ENCODE peak calls at places on chromosomes 16 and 17, in nine cellular contexts. X, Q, N, S, C, V, Y, B and O are unnamed samples.

GRCh38 chr17:41329279-41329925 is 13.9 kb upstream of the KRTAP17-1 start:
- DNase-seq in X (no peak), Q (no peak), N (peak), S (no peak), C (peak), V (peak), Y (peak), B (peak), O (no peak)

GRCh38 chr17:2821868-2822267 is 25.6 kb downstream of the RAP1GAP2 start:
- DNase-seq in X (no peak), Q (no peak), N (no peak), S (no peak), C (no peak), V (no peak), Y (no peak), B (no peak), O (no peak)

GRCh38 chr16:86484240-86484639 is 26.1 kb upstream of the FOXF1 start:
- DNase-seq in X (no peak), Q (no peak), N (no peak), S (no peak), C (no peak), V (no peak), Y (no peak), B (no peak), O (no peak)

GRCh38 chr16:53789159-53789558 is 85.2 kb downstream of the FTO start:
- DNase-seq in X (no peak), Q (no peak), N (peak), S (no peak), C (no peak), V (no peak), Y (no peak), B (no peak), O (no peak)

GRCh38 chr17:40410082-40410481 is 7.6 kb downstream of the TOP2A start:
- DNase-seq in X (no peak), Q (no peak), N (no peak), S (no peak), C (no peak), V (no peak), Y (no peak), B (no peak), O (no peak)

GRCh38 chr16:65889533-65889966 is 476.9 kb upstream of the CDH5 start:
- DNase-seq in X (no peak), Q (no peak), N (peak), S (no peak), C (no peak), V (no peak), Y (no peak), B (no peak), O (peak)

GRCh38 chr17:70375406-70375805 is 206.1 kb downstream of the KCNJ2 start:
- DNase-seq in X (no peak), Q (no peak), N (no peak), S (no peak), C (no peak), V (no peak), Y (no peak), B (no peak), O (no peak)

GRCh38 chr17:80252871-80253270 is 7.8 kb upstream of the RNF213 start:
- DNase-seq in X (no peak), Q (peak), N (no peak), S (no peak), C (peak), V (peak), Y (peak), B (peak), O (no peak)

GRCh38 chr17:17994271-17994670 is 21.6 kb downstream of the DRC3 start:
- DNase-seq in X (no peak), Q (no peak), N (no peak), S (peak), C (peak), V (peak), Y (no peak), B (peak), O (no peak)

GRCh38 chr17:49703557-49704277 is 4.0 kb downstream of the SLC35B1 start:
- DNase-seq in X (no peak), Q (no peak), N (peak), S (no peak), C (peak), V (no peak), Y (peak), B (peak), O (no peak)

GRCh38 chr17:59754547-59754946 is 47.1 kb downstream of the VMP1 start:
- DNase-seq in X (no peak), Q (no peak), N (peak), S (no peak), C (peak), V (no peak), Y (no peak), B (no peak), O (no peak)

GRCh38 chr17:31743767-31744166 is 115.3 kb downstream of the COPRS start:
- DNase-seq in X (no peak), Q (no peak), N (peak), S (no peak), C (no peak), V (no peak), Y (no peak), B (peak), O (no peak)

GRCh38 chr17:75808905-75809621 is 24.5 kb downstream of the UNK start:
- DNase-seq in X (peak), Q (no peak), N (peak), S (peak), C (no peak), V (peak), Y (no peak), B (no peak), O (no peak)

GRCh38 chr16:27313422-27314160 is at the start of gene IL4R:
- DNase-seq in X (peak), Q (peak), N (peak), S (peak), C (no peak), V (peak), Y (peak), B (peak), O (no peak)

GRCh38 chr16:86882586-86883280 is 304.4 kb downstream of the FOXL1 start:
- DNase-seq in X (peak), Q (no peak), N (peak), S (peak), C (no peak), V (no peak), Y (no peak), B (no peak), O (no peak)

GRCh38 chr17:34714475-34715410 is 135.4 kb downstream of the TMEM132E start:
- DNase-seq in X (no peak), Q (no peak), N (no peak), S (no peak), C (no peak), V (no peak), Y (no peak), B (no peak), O (no peak)

GRCh38 chr17:2070241-2071023 is 15.5 kb downstream of the HIC1 start:
- DNase-seq in X (no peak), Q (no peak), N (no peak), S (no peak), C (no peak), V (no peak), Y (no peak), B (no peak), O (no peak)

GRCh38 chr17:37488009-37488604 is 1.6 kb upstream of the DUSP14 start:
- DNase-seq in X (no peak), Q (no peak), N (peak), S (no peak), C (peak), V (no peak), Y (no peak), B (peak), O (no peak)

GRCh38 chr17:64736804-64737492 is 74.8 kb upstream of the SMURF2 start:
- DNase-seq in X (no peak), Q (peak), N (peak), S (no peak), C (no peak), V (peak), Y (peak), B (peak), O (no peak)

GRCh38 chr17:63395075-63395815 is 50.9 kb downstream of the CYB561 start:
- DNase-seq in X (no peak), Q (no peak), N (peak), S (no peak), C (no peak), V (no peak), Y (no peak), B (no peak), O (no peak)

GRCh38 chr17:19590912-19591551 is 57.4 kb downstream of the SLC47A1 start:
- DNase-seq in X (no peak), Q (no peak), N (no peak), S (no peak), C (no peak), V (no peak), Y (no peak), B (peak), O (no peak)

GRCh38 chr16:47461598-47462266 is 601 bp downstream of the PHKB start:
- DNase-seq in X (no peak), Q (no peak), N (peak), S (no peak), C (peak), V (no peak), Y (no peak), B (peak), O (no peak)

GRCh38 chr16:53159781-53160436 is 105.1 kb downstream of the CHD9 start:
- DNase-seq in X (no peak), Q (no peak), N (peak), S (no peak), C (peak), V (no peak), Y (no peak), B (peak), O (no peak)

GRCh38 chr16:54657058-54657708 is 273.5 kb upstream of the IRX5 start:
- DNase-seq in X (peak), Q (no peak), N (no peak), S (no peak), C (no peak), V (peak), Y (no peak), B (no peak), O (no peak)

GRCh38 chr16:68111379-68111778 is 26.2 kb downstream of the NFATC3 start:
- DNase-seq in X (no peak), Q (no peak), N (no peak), S (no peak), C (no peak), V (no peak), Y (no peak), B (no peak), O (no peak)

GRCh38 chr17:28324272-28324745 is 5.3 kb downstream of the TMEM97 start:
- DNase-seq in X (no peak), Q (no peak), N (no peak), S (no peak), C (no peak), V (peak), Y (no peak), B (no peak), O (no peak)

GRCh38 chr16:78390070-78390469 is 290.6 kb downstream of the WWOX start:
- DNase-seq in X (no peak), Q (no peak), N (no peak), S (no peak), C (no peak), V (no peak), Y (no peak), B (no peak), O (no peak)

GRCh38 chr17:30716461-30717289 is 107.8 kb downstream of the CRLF3 start:
- DNase-seq in X (peak), Q (no peak), N (peak), S (no peak), C (no peak), V (no peak), Y (no peak), B (no peak), O (no peak)

GRCh38 chr17:48392836-48393235 is 37.2 kb downstream of the SKAP1 start:
- DNase-seq in X (no peak), Q (no peak), N (no peak), S (no peak), C (no peak), V (no peak), Y (no peak), B (no peak), O (no peak)

GRCh38 chr16:82655720-82656500 is 29.1 kb downstream of the CDH13 start:
- DNase-seq in X (no peak), Q (no peak), N (no peak), S (no peak), C (no peak), V (no peak), Y (no peak), B (no peak), O (no peak)

GRCh38 chr16:585351-585750 is 4.5 kb upstream of the RAB40C start:
- DNase-seq in X (no peak), Q (no peak), N (no peak), S (no peak), C (no peak), V (peak), Y (no peak), B (peak), O (no peak)

GRCh38 chr16:11130978-11131665 is 124.9 kb downstream of the SOCS1 start:
- DNase-seq in X (no peak), Q (no peak), N (no peak), S (no peak), C (no peak), V (no peak), Y (no peak), B (no peak), O (no peak)

GRCh38 chr16:53905028-53905427 is 201.1 kb downstream of the FTO start:
- DNase-seq in X (no peak), Q (no peak), N (no peak), S (no peak), C (no peak), V (no peak), Y (no peak), B (no peak), O (no peak)

GRCh38 chr17:65660947-65661346 is 99.5 kb upstream of the AXIN2 start:
- DNase-seq in X (no peak), Q (no peak), N (peak), S (no peak), C (no peak), V (no peak), Y (no peak), B (no peak), O (no peak)

GRCh38 chr17:66373944-66374817 is 71.8 kb downstream of the PRKCA start:
- DNase-seq in X (no peak), Q (peak), N (no peak), S (peak), C (no peak), V (no peak), Y (peak), B (peak), O (no peak)

GRCh38 chr16:56246051-56246817 is 54.9 kb downstream of the GNAO1 start:
- DNase-seq in X (no peak), Q (no peak), N (peak), S (no peak), C (no peak), V (no peak), Y (no peak), B (peak), O (no peak)

GRCh38 chr17:33512113-33512512 is 219.0 kb upstream of the ASIC2 start:
- DNase-seq in X (no peak), Q (no peak), N (no peak), S (no peak), C (no peak), V (no peak), Y (no peak), B (no peak), O (no peak)

GRCh38 chr16:27430923-27431484 is 29.0 kb downstream of the IL21R start:
- DNase-seq in X (peak), Q (no peak), N (peak), S (no peak), C (no peak), V (peak), Y (peak), B (no peak), O (peak)

GRCh38 chr16:70604407-70605283 is 41.7 kb upstream of the IL34 start:
- DNase-seq in X (peak), Q (no peak), N (no peak), S (no peak), C (no peak), V (no peak), Y (no peak), B (no peak), O (no peak)

GRCh38 chr17:61568219-61569072 is 22.6 kb downstream of the NACA2 start:
- DNase-seq in X (no peak), Q (no peak), N (no peak), S (no peak), C (peak), V (no peak), Y (no peak), B (no peak), O (no peak)

GRCh38 chr17:61570118-61570517 is 20.9 kb downstream of the NACA2 start:
- DNase-seq in X (no peak), Q (no peak), N (peak), S (no peak), C (no peak), V (no peak), Y (no peak), B (no peak), O (no peak)

GRCh38 chr17:61565213-61565612 is 25.8 kb downstream of the NACA2 start:
- DNase-seq in X (no peak), Q (no peak), N (no peak), S (no peak), C (no peak), V (no peak), Y (no peak), B (no peak), O (no peak)

GRCh38 chr17:61571624-61572023 is 19.4 kb downstream of the NACA2 start:
- DNase-seq in X (no peak), Q (no peak), N (no peak), S (no peak), C (no peak), V (no peak), Y (no peak), B (no peak), O (no peak)

GRCh38 chr17:61567045-61567802 is 23.8 kb downstream of the NACA2 start:
- DNase-seq in X (no peak), Q (no peak), N (no peak), S (no peak), C (peak), V (no peak), Y (no peak), B (no peak), O (no peak)
- H3K27ac ChIP-seq in X (no peak), Q (no peak), N (no peak), S (no peak), C (peak), V (no peak), Y (no peak), B (no peak), O (no peak)

GRCh38 chr16:80058236-80058635 is 457.7 kb upstream of the MAF start:
- DNase-seq in X (peak), Q (no peak), N (no peak), S (peak), C (no peak), V (no peak), Y (no peak), B (no peak), O (no peak)
- H3K27ac ChIP-seq in X (no peak), Q (no peak), N (no peak), S (peak), C (no peak), V (no peak), Y (peak), B (no peak), O (no peak)

GRCh38 chr16:12988071-12988470 is 86.7 kb downstream of the SHISA9 start:
- DNase-seq in X (no peak), Q (no peak), N (no peak), S (no peak), C (no peak), V (no peak), Y (no peak), B (no peak), O (no peak)

GRCh38 chr16:12994402-12994801 is 93.0 kb downstream of the SHISA9 start:
- DNase-seq in X (no peak), Q (no peak), N (no peak), S (no peak), C (no peak), V (no peak), Y (no peak), B (no peak), O (no peak)

GRCh38 chr16:12995721-12996372 is 94.4 kb downstream of the SHISA9 start:
- DNase-seq in X (no peak), Q (no peak), N (no peak), S (no peak), C (no peak), V (no peak), Y (no peak), B (no peak), O (no peak)

DNA sequence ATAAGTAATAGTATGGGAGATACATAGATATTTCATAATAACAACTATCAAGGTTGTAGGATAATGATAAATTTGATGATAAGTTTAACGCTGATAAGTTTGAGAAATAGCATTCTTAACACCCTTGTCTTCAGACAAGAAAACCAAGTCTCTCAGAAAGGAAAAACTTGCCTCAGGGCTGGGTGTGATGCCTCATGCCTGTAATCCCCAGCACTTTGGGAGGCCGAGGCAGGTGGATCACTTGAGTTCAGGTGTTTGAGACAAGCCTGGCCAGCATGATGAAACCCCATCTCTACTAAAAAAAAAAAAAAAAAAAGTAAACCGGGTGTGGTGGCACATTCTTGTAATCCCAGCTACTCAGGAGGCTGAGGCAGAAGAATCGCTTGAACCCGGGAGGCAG is 90.7 kb downstream of the SHISA9 start:
- DNase-seq in X (no peak), Q (no peak), N (no peak), S (no peak), C (no peak), V (no peak), Y (no peak), B (no peak), O (no peak)
- H3K27ac ChIP-seq in X (no peak), Q (no peak), N (no peak), S (no peak), C (no peak), V (no peak), Y (no peak), B (no peak), O (no peak)

GRCh38 chr17:57894848-57895247 is 45.0 kb upstream of the MRPS23 start:
- DNase-seq in X (no peak), Q (no peak), N (no peak), S (no peak), C (no peak), V (no peak), Y (no peak), B (no peak), O (no peak)
- H3K27ac ChIP-seq in X (peak), Q (no peak), N (no peak), S (peak), C (peak), V (peak), Y (no peak), B (no peak), O (peak)

DNA sequence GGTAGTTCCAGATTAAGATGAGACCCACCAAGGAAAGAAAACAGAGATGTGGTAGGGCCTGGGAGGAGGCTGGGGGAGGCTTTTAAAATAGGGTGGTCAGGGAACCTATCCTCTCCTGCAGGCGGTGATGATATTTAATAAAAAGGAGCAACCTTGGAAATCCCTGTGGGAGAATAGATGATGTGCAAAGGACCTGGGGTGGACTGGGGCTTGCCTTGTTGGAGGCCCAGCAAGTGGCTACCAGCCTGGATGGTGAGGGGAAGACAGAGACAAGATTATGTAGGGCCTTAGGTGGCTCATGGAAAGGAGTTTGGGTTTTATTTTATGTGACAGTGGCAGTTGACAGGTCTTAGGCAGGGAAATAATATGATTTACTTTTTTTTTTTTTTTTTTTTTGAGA is 1.8 kb downstream of the POLR3E start:
- DNase-seq in X (no peak), Q (no peak), N (no peak), S (no peak), C (no peak), V (no peak), Y (no peak), B (no peak), O (no peak)
- H3K27ac ChIP-seq in X (peak), Q (peak), N (no peak), S (no peak), C (no peak), V (peak), Y (no peak), B (no peak), O (peak)